ENCODE peak calls at places on chromosome X, in ten cellular contexts. One of them, this sample, is unnamed.
A peak's percentile ranks its signal among the peaks of the same experiment; 100 is the strongest.

GRCh38 chrX:25941559-25942250 is 196.4 kb upstream of the MAGEB18 start:
- DNase-seq in SK-MEL-5: no peak
- DNase-seq in GM03348: no peak
- DNase-seq in activated CD8-positive, alpha-beta T cell treated with anti-CD3 and anti-CD28 coated beads for 36 hours: no peak
- DNase-seq in posterior vena cava: no peak
- DNase-seq in RPMI7951: no peak
- DNase-seq in retina: no peak
- DNase-seq in NCI-H1417: no peak
- DNase-seq in activated T-cell treated with anti-CD3 and anti-CD28 coated beads, Interleukin-2, amount 50 U/mL, for 1 hour: no peak
- DNase-seq in stomach: no peak
- DNase-seq in this sample: no peak

GRCh38 chrX:46994096-46994495 is 81.9 kb downstream of the JADE3 start:
- DNase-seq in SK-MEL-5: peak; percentile 93
- DNase-seq in GM03348: no peak
- DNase-seq in activated CD8-positive, alpha-beta T cell treated with anti-CD3 and anti-CD28 coated beads for 36 hours: no peak
- DNase-seq in posterior vena cava: no peak
- DNase-seq in RPMI7951: peak; percentile 14
- DNase-seq in retina: peak; percentile 1
- DNase-seq in NCI-H1417: no peak
- DNase-seq in activated T-cell treated with anti-CD3 and anti-CD28 coated beads, Interleukin-2, amount 50 U/mL, for 1 hour: no peak
- DNase-seq in stomach: no peak
- DNase-seq in this sample: no peak

GRCh38 chrX:97446298-97446882 is 562.7 kb downstream of the RPA4 start:
- DNase-seq in SK-MEL-5: peak; percentile 17
- DNase-seq in GM03348: peak; percentile 3
- DNase-seq in activated CD8-positive, alpha-beta T cell treated with anti-CD3 and anti-CD28 coated beads for 36 hours: no peak
- DNase-seq in posterior vena cava: no peak
- DNase-seq in RPMI7951: peak; percentile 0
- DNase-seq in retina: no peak
- DNase-seq in NCI-H1417: no peak
- DNase-seq in activated T-cell treated with anti-CD3 and anti-CD28 coated beads, Interleukin-2, amount 50 U/mL, for 1 hour: no peak
- DNase-seq in stomach: no peak
- DNase-seq in this sample: no peak

GRCh38 chrX:65697915-65698796 is 30.7 kb downstream of the MSN start:
- DNase-seq in SK-MEL-5: peak; percentile 66
- DNase-seq in GM03348: no peak
- DNase-seq in activated CD8-positive, alpha-beta T cell treated with anti-CD3 and anti-CD28 coated beads for 36 hours: peak; percentile 87
- DNase-seq in posterior vena cava: no peak
- DNase-seq in RPMI7951: peak; percentile 73
- DNase-seq in retina: no peak
- DNase-seq in NCI-H1417: no peak
- DNase-seq in activated T-cell treated with anti-CD3 and anti-CD28 coated beads, Interleukin-2, amount 50 U/mL, for 1 hour: peak; percentile 74
- DNase-seq in stomach: peak; percentile 37
- DNase-seq in this sample: no peak

GRCh38 chrX:48489296-48489695 is 13.3 kb downstream of the FTSJ1 start:
- DNase-seq in SK-MEL-5: no peak
- DNase-seq in GM03348: no peak
- DNase-seq in activated CD8-positive, alpha-beta T cell treated with anti-CD3 and anti-CD28 coated beads for 36 hours: no peak
- DNase-seq in posterior vena cava: no peak
- DNase-seq in RPMI7951: no peak
- DNase-seq in retina: no peak
- DNase-seq in NCI-H1417: no peak
- DNase-seq in activated T-cell treated with anti-CD3 and anti-CD28 coated beads, Interleukin-2, amount 50 U/mL, for 1 hour: no peak
- DNase-seq in stomach: no peak
- DNase-seq in this sample: no peak

GRCh38 chrX:13196778-13197177 is 123.1 kb downstream of the ATXN3L start:
- DNase-seq in SK-MEL-5: no peak
- DNase-seq in GM03348: no peak
- DNase-seq in activated CD8-positive, alpha-beta T cell treated with anti-CD3 and anti-CD28 coated beads for 36 hours: no peak
- DNase-seq in posterior vena cava: no peak
- DNase-seq in RPMI7951: no peak
- DNase-seq in retina: no peak
- DNase-seq in NCI-H1417: no peak
- DNase-seq in activated T-cell treated with anti-CD3 and anti-CD28 coated beads, Interleukin-2, amount 50 U/mL, for 1 hour: no peak
- DNase-seq in stomach: no peak
- DNase-seq in this sample: no peak

GRCh38 chrX:13418126-13419091 is 98.6 kb upstream of the ATXN3L start:
- DNase-seq in SK-MEL-5: no peak
- DNase-seq in GM03348: peak; percentile 17
- DNase-seq in activated CD8-positive, alpha-beta T cell treated with anti-CD3 and anti-CD28 coated beads for 36 hours: no peak
- DNase-seq in posterior vena cava: no peak
- DNase-seq in RPMI7951: peak; percentile 69
- DNase-seq in retina: no peak
- DNase-seq in NCI-H1417: no peak
- DNase-seq in activated T-cell treated with anti-CD3 and anti-CD28 coated beads, Interleukin-2, amount 50 U/mL, for 1 hour: no peak
- DNase-seq in stomach: no peak
- DNase-seq in this sample: no peak

GRCh38 chrX:119698835-119699234 is 5.9 kb upstream of the SEPTIN6 start:
- DNase-seq in SK-MEL-5: peak; percentile 71
- DNase-seq in GM03348: peak; percentile 73
- DNase-seq in activated CD8-positive, alpha-beta T cell treated with anti-CD3 and anti-CD28 coated beads for 36 hours: no peak
- DNase-seq in posterior vena cava: no peak
- DNase-seq in RPMI7951: peak; percentile 47
- DNase-seq in retina: no peak
- DNase-seq in NCI-H1417: no peak
- DNase-seq in activated T-cell treated with anti-CD3 and anti-CD28 coated beads, Interleukin-2, amount 50 U/mL, for 1 hour: no peak
- DNase-seq in stomach: no peak
- DNase-seq in this sample: no peak

GRCh38 chrX:148567229-148567628 is 66.8 kb downstream of the AFF2 start:
- DNase-seq in SK-MEL-5: no peak
- DNase-seq in GM03348: peak; percentile 36
- DNase-seq in activated CD8-positive, alpha-beta T cell treated with anti-CD3 and anti-CD28 coated beads for 36 hours: no peak
- DNase-seq in posterior vena cava: no peak
- DNase-seq in RPMI7951: peak; percentile 77
- DNase-seq in retina: no peak
- DNase-seq in NCI-H1417: peak; percentile 43
- DNase-seq in activated T-cell treated with anti-CD3 and anti-CD28 coated beads, Interleukin-2, amount 50 U/mL, for 1 hour: no peak
- DNase-seq in stomach: no peak
- DNase-seq in this sample: no peak

GRCh38 chrX:144335402-144335801 is 451.5 kb downstream of the UBE2NL start:
- DNase-seq in SK-MEL-5: peak; percentile 11
- DNase-seq in GM03348: no peak
- DNase-seq in activated CD8-positive, alpha-beta T cell treated with anti-CD3 and anti-CD28 coated beads for 36 hours: no peak
- DNase-seq in posterior vena cava: no peak
- DNase-seq in RPMI7951: peak; percentile 50
- DNase-seq in retina: no peak
- DNase-seq in NCI-H1417: no peak
- DNase-seq in activated T-cell treated with anti-CD3 and anti-CD28 coated beads, Interleukin-2, amount 50 U/mL, for 1 hour: no peak
- DNase-seq in stomach: no peak
- DNase-seq in this sample: no peak

GRCh38 chrX:136046295-136046894 is 61.2 kb downstream of the SLC9A6 start:
- DNase-seq in SK-MEL-5: no peak
- DNase-seq in GM03348: no peak
- DNase-seq in activated CD8-positive, alpha-beta T cell treated with anti-CD3 and anti-CD28 coated beads for 36 hours: no peak
- DNase-seq in posterior vena cava: no peak
- DNase-seq in RPMI7951: no peak
- DNase-seq in retina: no peak
- DNase-seq in NCI-H1417: no peak
- DNase-seq in activated T-cell treated with anti-CD3 and anti-CD28 coated beads, Interleukin-2, amount 50 U/mL, for 1 hour: no peak
- DNase-seq in stomach: no peak
- DNase-seq in this sample: no peak

GRCh38 chrX:29948653-29949052 is 266.7 kb upstream of the MAGEB2 start:
- DNase-seq in SK-MEL-5: no peak
- DNase-seq in GM03348: no peak
- DNase-seq in activated CD8-positive, alpha-beta T cell treated with anti-CD3 and anti-CD28 coated beads for 36 hours: no peak
- DNase-seq in posterior vena cava: no peak
- DNase-seq in RPMI7951: peak; percentile 45
- DNase-seq in retina: no peak
- DNase-seq in NCI-H1417: no peak
- DNase-seq in activated T-cell treated with anti-CD3 and anti-CD28 coated beads, Interleukin-2, amount 50 U/mL, for 1 hour: no peak
- DNase-seq in stomach: no peak
- DNase-seq in this sample: no peak

This sample was measured in iPS DF 6.9.